ENCODE peak calls at places on chromosomes 7 and 10, in five cellular contexts. U, V, T, A and C are unnamed samples. For H3K4me1, the result is how much of the 10 kb centered on the place peaks cover.

GRCh38 chr7:121798896-121799295 is 74.1 kb upstream of the PTPRZ1 start:
- DNase-seq in U (no peak), V (no peak), T (no peak), A (no peak), C (no peak)

GRCh38 chr7:66429498-66430163 is 199.1 kb upstream of the KCTD7 start:
- DNase-seq in U (peak), V (no peak), T (no peak), A (no peak), C (no peak)

GRCh38 chr7:84684836-84685235 is 490.2 kb upstream of the SEMA3A start:
- DNase-seq in U (no peak), V (no peak), T (no peak), A (no peak), C (no peak)

GRCh38 chr7:101581891-101582290 is 47.2 kb downstream of the MYL10 start:
- DNase-seq in U (no peak), V (no peak), T (no peak), A (no peak), C (no peak)

GRCh38 chr10:12235796-12236195 is 39.8 kb downstream of the CDC123 start:
- DNase-seq in U (peak), V (no peak), T (no peak), A (no peak), C (no peak)

GRCh38 chr7:98227939-98228338 is 16.7 kb downstream of the BHLHA15 start:
- DNase-seq in U (peak), V (no peak), T (no peak), A (no peak), C (no peak)

GRCh38 chr7:17365776-17366175 is 67.3 kb downstream of the AHR start:
- DNase-seq in U (no peak), V (peak), T (no peak), A (no peak), C (no peak)

GRCh38 chr7:112131016-112131415 is 75.2 kb downstream of the DOCK4 start:
- DNase-seq in U (no peak), V (no peak), T (no peak), A (no peak), C (no peak)

GRCh38 chr7:41224063-41224763 is 478.7 kb downstream of the INHBA start:
- DNase-seq in U (no peak), V (no peak), T (no peak), A (no peak), C (no peak)

GRCh38 chr10:43166879-43167490 is 28.7 kb downstream of the CSGALNACT2 start:
- DNase-seq in U (no peak), V (no peak), T (no peak), A (no peak), C (no peak)

GRCh38 chr10:48759113-48759901 is 74.6 kb downstream of the WDFY4 start:
- DNase-seq in U (no peak), V (no peak), T (no peak), A (no peak), C (no peak)

GRCh38 chr10:22646291-22646926 is 68.0 kb downstream of the PIP4K2A start:
- DNase-seq in U (no peak), V (peak), T (no peak), A (no peak), C (no peak)

GRCh38 chr10:27661511-27662286 is 83.9 kb downstream of the MKX start:
- DNase-seq in U (no peak), V (no peak), T (no peak), A (no peak), C (no peak)

GRCh38 chr10:33783078-33783477 is 448.6 kb upstream of the NRP1 start:
- DNase-seq in U (no peak), V (no peak), T (no peak), A (no peak), C (no peak)

GRCh38 chr7:67398916-67399315 is 402.3 kb downstream of the TYW1 start:
- DNase-seq in U (no peak), V (no peak), T (no peak), A (no peak), C (no peak)

GRCh38 chr10:101772895-101773761 is 2.8 kb downstream of the FGF8 start:
- DNase-seq in U (no peak), V (no peak), T (no peak), A (no peak), C (no peak)
- H3K4me3 ChIP-seq in U (no peak), V (no peak), T (no peak), A (no peak), C (no peak)

DNA sequence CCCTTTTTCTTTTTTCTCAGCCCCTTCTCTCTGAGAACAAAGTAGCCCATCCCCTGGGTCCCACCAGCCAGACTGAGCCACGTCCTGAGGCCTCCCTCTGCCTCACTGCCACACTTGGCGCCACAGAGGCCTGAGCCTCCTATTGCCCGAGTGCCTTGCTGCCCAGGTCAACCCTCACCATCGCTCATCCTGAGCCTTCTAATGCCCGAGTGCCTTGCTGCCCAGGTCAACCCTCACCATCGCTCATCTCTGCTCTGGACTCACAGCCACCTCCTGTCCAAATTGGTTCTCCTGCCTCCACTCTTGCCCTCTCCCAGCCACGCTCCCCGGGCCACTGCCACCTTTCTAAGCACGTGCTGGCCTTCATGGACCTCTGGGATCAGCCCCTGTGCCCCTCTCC is 53.2 kb upstream of the SMNDC1 start:
- DNase-seq in U (no peak), V (no peak), T (no peak), A (no peak), C (no peak)
- H3K4me1 ChIP-seq in U (under half), V (under half), T (under half), A (under half), C (under half)

GRCh38 chr7:155291729-155292128 is 5.9 kb upstream of the INSIG1 start:
- DNase-seq in U (no peak), V (no peak), T (no peak), A (no peak), C (no peak)
- H3K27ac ChIP-seq in U (no peak), V (no peak), T (no peak), A (no peak), C (no peak)

GRCh38 chr10:123154943-123155505 is 822 bp downstream of the BUB3 start:
- DNase-seq in U (peak), V (no peak), T (no peak), A (no peak), C (no peak)

GRCh38 chr10:123150986-123151738 is 3.0 kb upstream of the BUB3 start:
- DNase-seq in U (no peak), V (peak), T (no peak), A (no peak), C (peak)

GRCh38 chr10:123154092-123154942 is at the start of gene BUB3:
- DNase-seq in U (peak), V (peak), T (peak), A (peak), C (peak)

GRCh38 chr10:123156091-123156490 is 1.9 kb downstream of the BUB3 start:
- DNase-seq in U (no peak), V (no peak), T (no peak), A (no peak), C (no peak)

GRCh38 chr10:123153486-123154091 is 613 bp upstream of the BUB3 start:
- DNase-seq in U (no peak), V (no peak), T (no peak), A (no peak), C (no peak)
- H3K4me3 ChIP-seq in U (no peak), V (peak), T (peak), A (peak), C (peak)

GRCh38 chr10:6197274-6197673 is 5.5 kb upstream of the PFKFB3 start:
- DNase-seq in U (no peak), V (no peak), T (no peak), A (no peak), C (no peak)
- H3K4me1 ChIP-seq in U (under half), V (under half), T (half or more), A (under half), C (under half)

GRCh38 chr7:5596046-5596895 is 172.6 kb upstream of the TNRC18 start:
- DNase-seq in U (no peak), V (no peak), T (peak), A (peak), C (no peak)

GRCh38 chr7:5597772-5598171 is 174.1 kb upstream of the TNRC18 start:
- DNase-seq in U (no peak), V (no peak), T (no peak), A (no peak), C (no peak)

GRCh38 chr7:5594616-5595544 is 171.2 kb upstream of the TNRC18 start:
- DNase-seq in U (no peak), V (no peak), T (no peak), A (no peak), C (no peak)

GRCh38 chr7:5596896-5597246 is 173.2 kb upstream of the TNRC18 start:
- DNase-seq in U (no peak), V (no peak), T (no peak), A (no peak), C (no peak)

GRCh38 chr7:5595545-5596045 is 172.0 kb upstream of the TNRC18 start:
- DNase-seq in U (no peak), V (peak), T (no peak), A (no peak), C (peak)
- H3K27ac ChIP-seq in U (no peak), V (no peak), T (no peak), A (no peak), C (no peak)

GRCh38 chr10:113026679-113027078 is 76.6 kb downstream of the TCF7L2 start:
- DNase-seq in U (no peak), V (no peak), T (no peak), A (no peak), C (no peak)

GRCh38 chr10:113029055-113029440 is 79.0 kb downstream of the TCF7L2 start:
- DNase-seq in U (no peak), V (no peak), T (no peak), A (no peak), C (no peak)

GRCh38 chr10:113027574-113028392 is 77.7 kb downstream of the TCF7L2 start:
- DNase-seq in U (peak), V (no peak), T (no peak), A (no peak), C (no peak)

GRCh38 chr10:113027230-113027573 is 77.2 kb downstream of the TCF7L2 start:
- DNase-seq in U (no peak), V (no peak), T (no peak), A (no peak), C (no peak)

GRCh38 chr10:113028393-113029054 is 78.5 kb downstream of the TCF7L2 start:
- DNase-seq in U (no peak), V (no peak), T (no peak), A (no peak), C (no peak)
- H3K4me3 ChIP-seq in U (no peak), V (no peak), T (peak), A (no peak), C (no peak)

DNA sequence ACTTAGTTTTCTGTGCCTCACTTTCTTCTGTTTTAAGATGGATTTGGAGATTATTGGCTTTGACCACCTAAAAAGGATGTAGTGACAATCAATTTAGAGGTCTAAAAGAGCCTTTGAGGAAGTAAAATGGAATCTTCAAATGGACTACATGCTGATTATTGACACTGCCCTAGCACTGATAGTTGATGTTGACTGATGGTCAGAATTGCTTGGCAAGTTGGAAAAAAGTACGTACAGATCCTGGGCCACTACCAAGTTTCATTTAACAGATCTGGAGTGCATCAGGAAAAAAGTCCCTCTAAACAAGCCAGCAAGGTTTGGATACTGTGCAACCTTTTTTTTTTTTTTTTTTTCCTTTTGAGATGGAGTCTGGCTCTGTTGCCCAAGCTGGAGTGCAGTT is 81.1 kb downstream of the TCF7L2 start:
- DNase-seq in U (no peak), V (no peak), T (no peak), A (no peak), C (no peak)
- H3K4me1 ChIP-seq in U (half or more), V (under half), T (under half), A (under half), C (under half)

DNA sequence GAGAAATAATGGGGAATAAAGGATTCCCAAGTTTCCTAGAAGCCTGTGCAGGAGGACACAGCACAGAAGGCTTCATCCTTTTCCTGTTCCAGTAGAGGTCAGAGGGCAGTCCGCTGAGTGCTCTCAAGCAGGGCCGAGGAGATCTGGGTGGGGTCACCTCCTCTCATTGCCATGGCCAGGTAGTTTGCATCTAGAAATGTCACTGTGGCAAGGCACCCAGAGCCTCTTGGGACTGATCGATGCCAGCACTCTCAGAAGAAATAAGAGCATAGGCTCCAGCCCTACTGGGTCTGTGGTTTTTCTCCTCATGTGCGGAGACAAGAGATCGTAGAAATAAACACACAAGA is 7.9 kb downstream of the NUB1 start:
- DNase-seq in U (no peak), V (no peak), T (no peak), A (no peak), C (no peak)
- H3K27ac ChIP-seq in U (peak), V (peak), T (peak), A (peak), C (peak)